ENCODE peak calls at places on chromosome 14, in six cellular contexts. S is iris pigment epithelial cell, P is bronchial epithelial cell, N is tibial artery, F is astrocyte, U is NB4. A is an unnamed sample.

GRCh38 chr14:67418368-67419174 is 6.6 kb upstream of the PLEK2 start:
- DNase-seq in N (no peak), P (peak; percentile 83), F (no peak), S (no peak), U (no peak), A (no peak)

GRCh38 chr14:61489002-61489401 is 167.6 kb downstream of the PRKCH start:
- DNase-seq in S (no peak), U (no peak), F (no peak), P (no peak), N (no peak), A (no peak)

GRCh38 chr14:103770902-103771301 is 55.3 kb downstream of the ZFYVE21 start:
- DNase-seq in F (no peak), N (no peak), P (no peak), U (peak; percentile 27), S (no peak), A (no peak)

GRCh38 chr14:28294834-28295440 is 471.6 kb upstream of the FOXG1 start:
- DNase-seq in N (no peak), P (peak; percentile 47), U (peak; percentile 75), S (peak; percentile 79), F (peak; percentile 61), A (peak; percentile 17)

GRCh38 chr14:68624541-68625220 is 168.2 kb downstream of the ZFP36L1 start:
- DNase-seq in N (no peak), U (no peak), F (no peak), S (no peak), P (no peak), A (no peak)

GRCh38 chr14:100071545-100071944 is 6.3 kb downstream of the EVL start:
- DNase-seq in P (no peak), F (no peak), S (no peak), N (no peak), U (no peak), A (no peak)

GRCh38 chr14:75514673-75515630 is 7.3 kb upstream of the BATF start:
- DNase-seq in P (no peak), N (no peak), U (peak; percentile 87), F (no peak), S (peak; percentile 32), A (no peak)

GRCh38 chr14:33509927-33510535 is 440.8 kb downstream of the EGLN3 start:
- DNase-seq in S (peak; percentile 86), U (no peak), F (peak; percentile 93), P (peak; percentile 51), N (no peak), A (no peak)

GRCh38 chr14:51846631-51847488 is 13.6 kb upstream of the GNG2 start:
- DNase-seq in S (peak; percentile 74), P (no peak), N (peak; percentile 45), F (peak; percentile 42), U (peak; percentile 99), A (peak; percentile 43)

GRCh38 chr14:92507174-92507768 is 6.3 kb upstream of the RIN3 start:
- DNase-seq in U (peak; percentile 65), F (no peak), S (no peak), P (peak; percentile 17), N (no peak), A (no peak)

GRCh38 chr14:96250545-96250944 is 5.5 kb upstream of the BDKRB1 start:
- DNase-seq in P (no peak), S (no peak), U (no peak), F (no peak), N (no peak), A (no peak)

GRCh38 chr14:101239065-101239464 is 322.2 kb upstream of the DIO3 start:
- DNase-seq in P (no peak), S (no peak), U (no peak), N (no peak), F (no peak), A (no peak)

GRCh38 chr14:88025350-88025749 is 20.4 kb downstream of the GPR65 start:
- DNase-seq in S (no peak), U (no peak), F (no peak), P (no peak), N (no peak), A (no peak)

GRCh38 chr14:92397140-92397815 is 74.3 kb downstream of the SLC24A4 start:
- DNase-seq in N (no peak), S (peak; percentile 57), P (peak; percentile 78), F (peak; percentile 65), U (no peak), A (no peak)

GRCh38 chr14:20613094-20614037 is 22.2 kb upstream of the RNASE12 start:
- DNase-seq in U (peak; percentile 98), S (peak; percentile 98), P (peak; percentile 95), F (peak; percentile 97), N (peak; percentile 82), A (peak; percentile 92)

GRCh38 chr14:22769369-22769768 is 2.9 kb downstream of the OXA1L start:
- DNase-seq in S (no peak), F (no peak), U (no peak), N (no peak), P (no peak), A (no peak)

GRCh38 chr14:76687611-76688372 is 73.5 kb upstream of the VASH1 start:
- DNase-seq in S (peak; percentile 28), U (no peak), P (peak; percentile 31), F (peak; percentile 36), N (no peak), A (no peak)

GRCh38 chr14:92960706-92961566 is 38.0 kb downstream of the CHGA start:
- DNase-seq in N (no peak), S (peak; percentile 44), U (no peak), F (peak; percentile 52), P (peak; percentile 59), A (no peak)

GRCh38 chr14:24179961-24180726 is 8.3 kb downstream of the REC8 start:
- DNase-seq in N (no peak), U (no peak), F (peak; percentile 88), S (peak; percentile 84), P (peak; percentile 30), A (no peak)

GRCh38 chr14:68792022-68792829 is 641 bp downstream of the ZFP36L1 start:
- DNase-seq in U (no peak), F (no peak), S (no peak), P (no peak), N (no peak), A (no peak)

GRCh38 chr14:101276309-101277091 is 284.8 kb upstream of the DIO3 start:
- DNase-seq in S (no peak), N (no peak), F (peak; percentile 67), P (peak; percentile 1), U (no peak), A (no peak)

GRCh38 chr14:95545769-95546168 is 10.9 kb downstream of the GLRX5 start:
- DNase-seq in U (peak; percentile 34), P (peak; percentile 95), N (no peak), S (peak; percentile 93), F (peak; percentile 95), A (no peak)

A was measured in CMK.